ENCODE peak calls at places on chromosomes 4 and X, in eight cellular contexts. J is epithelial cell of proximal tubule; L is CD4-positive, CD25-positive, alpha-beta regulatory T cell; V is GM23248; R is endodermal cell; T is suprapubic skin; Y is OCI-LY7; D is CD8-positive, alpha-beta T cell. B is an unnamed sample.

GRCh38 chr4:94889961-94890360 is 132.2 kb downstream of the BMPR1B start:
- DNase-seq in J (no peak), L (no peak), V (peak), R (no peak), T (no peak), Y (no peak), D (no peak), B (peak)

GRCh38 chr4:30956891-30957290 is 236.7 kb downstream of the PCDH7 start:
- DNase-seq in J (no peak), L (no peak), V (no peak), R (no peak), T (no peak), Y (no peak), D (no peak), B (no peak)

GRCh38 chr4:72418458-72418857 is 150.6 kb downstream of the ADAMTS3 start:
- DNase-seq in J (no peak), L (no peak), V (peak), R (no peak), T (no peak), Y (no peak), D (no peak), B (peak)

GRCh38 chrX:106899276-106899675 is 3.9 kb downstream of the RIPPLY1 start:
- DNase-seq in J (no peak), L (no peak), V (no peak), R (no peak), T (no peak), Y (no peak), D (no peak), B (peak)

GRCh38 chr4:64156253-64156652 is 253.0 kb downstream of the TECRL start:
- DNase-seq in J (no peak), L (no peak), V (no peak), R (no peak), T (no peak), Y (no peak), D (no peak), B (no peak)

GRCh38 chrX:71195959-71196727 is 26.9 kb upstream of the GJB1 start:
- DNase-seq in J (no peak), L (no peak), V (no peak), R (peak), T (no peak), Y (peak), D (no peak), B (no peak)

GRCh38 chr4:119152741-119153140 is 17.1 kb downstream of the MYOZ2 start:
- DNase-seq in J (no peak), L (no peak), V (no peak), R (no peak), T (no peak), Y (no peak), D (no peak), B (no peak)

GRCh38 chr4:38266616-38267015 is 306.4 kb downstream of the PTTG2 start:
- DNase-seq in J (no peak), L (no peak), V (peak), R (no peak), T (no peak), Y (no peak), D (no peak), B (peak)

GRCh38 chrX:100350704-100351489 is 59.2 kb downstream of the PCDH19 start:
- DNase-seq in J (no peak), L (no peak), V (no peak), R (peak), T (no peak), Y (no peak), D (no peak), B (no peak)

GRCh38 chr4:180726611-180727010 is 1516.6 kb upstream of the TENM3 start:
- DNase-seq in J (no peak), L (no peak), V (no peak), R (no peak), T (no peak), Y (no peak), D (no peak), B (no peak)

GRCh38 chrX:120380699-120381098 is 18.8 kb downstream of the ATP1B4 start:
- DNase-seq in J (no peak), L (peak), V (peak), R (peak), T (no peak), Y (peak), D (no peak), B (peak)

GRCh38 chr4:41719417-41719816 is 29.1 kb downstream of the PHOX2B start:
- DNase-seq in J (no peak), L (no peak), V (peak), R (no peak), T (no peak), Y (no peak), D (no peak), B (no peak)

DNA sequence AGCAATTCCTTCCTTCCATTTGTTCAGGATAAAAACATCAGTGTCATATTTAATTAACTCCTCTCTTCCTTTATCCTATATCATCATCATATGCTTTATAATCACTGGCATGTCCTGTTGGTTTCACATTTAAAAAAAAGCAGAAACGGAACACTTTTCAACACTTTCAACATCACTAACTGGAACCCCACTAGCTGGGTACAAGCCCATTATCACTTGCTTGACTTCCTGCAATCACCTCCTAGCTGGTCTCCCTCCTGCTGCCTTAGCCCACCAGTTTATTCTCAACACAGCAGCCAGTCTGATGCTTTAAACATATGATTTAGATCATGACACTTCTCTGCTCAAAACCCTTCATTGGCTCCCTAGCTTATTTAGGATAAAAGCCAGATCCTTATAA is 116.4 kb upstream of the LSM6 start:
- DNase-seq in J (no peak), L (no peak), V (no peak), R (no peak), T (no peak), Y (peak), D (no peak), B (no peak)
- H3K4me3 ChIP-seq in J (no peak), L (no peak), V (no peak), R (no peak), T (no peak), Y (peak), D (no peak), B (no peak)

DNA sequence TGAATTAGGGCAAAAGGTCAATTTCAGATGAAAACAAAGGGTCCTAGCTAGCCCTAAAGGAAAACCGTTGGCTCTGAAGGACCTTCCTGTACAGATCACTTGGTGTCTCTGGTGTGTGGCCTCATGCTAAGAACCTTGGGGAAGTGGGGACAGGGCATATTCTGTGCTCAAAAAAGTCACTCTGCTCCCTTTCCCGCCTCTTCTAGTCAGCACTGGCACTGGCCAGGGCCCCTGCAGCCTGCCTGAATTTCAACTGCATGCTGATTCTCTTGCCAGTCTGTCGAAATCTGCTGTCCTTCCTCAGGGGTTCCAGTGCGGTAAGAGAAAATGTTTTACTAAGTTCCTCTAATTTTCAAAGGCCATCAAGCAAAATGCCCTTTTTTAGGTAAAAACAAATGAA is 3.4 kb downstream of the CYBB start:
- DNase-seq in J (no peak), L (no peak), V (no peak), R (no peak), T (no peak), Y (no peak), D (no peak), B (no peak)
- H3K4me3 ChIP-seq in J (no peak), L (no peak), V (no peak), R (no peak), T (no peak), Y (peak), D (no peak), B (no peak)

GRCh38 chrX:16714504-16714903 is 2.0 kb upstream of the CTPS2 start:
- DNase-seq in J (no peak), L (no peak), V (no peak), R (no peak), T (no peak), Y (no peak), D (no peak), B (no peak)

GRCh38 chrX:16708016-16708415 is 4.5 kb downstream of the CTPS2 start:
- DNase-seq in J (no peak), L (no peak), V (no peak), R (no peak), T (no peak), Y (no peak), D (no peak), B (no peak)

GRCh38 chrX:16712116-16712824 is at the start of gene CTPS2:
- DNase-seq in J (no peak), L (peak), V (peak), R (peak), T (peak), Y (peak), D (peak), B (peak)

GRCh38 chrX:16711219-16712115 is 1.0 kb downstream of the CTPS2 start:
- DNase-seq in J (no peak), L (no peak), V (peak), R (peak), T (no peak), Y (peak), D (peak), B (no peak)

DNA sequence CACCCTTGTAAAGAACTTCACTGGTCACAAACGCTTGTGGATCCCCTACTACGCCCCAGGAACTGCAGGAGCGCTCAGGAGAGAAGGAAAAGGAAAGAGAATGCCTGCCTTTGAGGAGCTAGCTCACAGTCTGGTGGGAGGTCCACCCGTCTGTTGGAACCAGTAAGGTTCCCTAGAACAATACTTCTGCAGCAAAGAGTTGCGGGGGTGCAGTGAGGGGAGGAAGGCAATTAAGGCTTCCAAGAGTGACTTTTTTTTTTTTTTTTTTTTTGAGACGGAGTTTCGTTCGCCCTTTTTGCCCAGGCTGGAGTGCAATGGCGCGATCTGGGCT is 321 bp upstream of the CTPS2 start:
- DNase-seq in J (no peak), L (no peak), V (no peak), R (no peak), T (no peak), Y (no peak), D (no peak), B (no peak)
- H3K4me3 ChIP-seq in J (peak), L (peak), V (peak), R (peak), T (peak), Y (peak), D (peak), B (peak)

GRCh38 chrX:138938003-138938402 is 226.5 kb upstream of the FGF13 start:
- DNase-seq in J (no peak), L (no peak), V (no peak), R (no peak), T (no peak), Y (no peak), D (no peak), B (no peak)

GRCh38 chrX:138939038-138939437 is 227.5 kb upstream of the FGF13 start:
- DNase-seq in J (no peak), L (no peak), V (no peak), R (no peak), T (no peak), Y (no peak), D (no peak), B (no peak)
- H3K4me3 ChIP-seq in J (no peak), L (no peak), V (no peak), R (no peak), T (no peak), Y (no peak), D (no peak), B (no peak)